ENCODE peak calls at places on chromosome 4, in seven cellular contexts. K, W, N, A, I, G and M are unnamed samples.
A peak's percentile ranks its signal among the peaks of the same experiment; 100 is the strongest.

GRCh38 chr4:81421346-81422218 is 50.1 kb downstream of the RASGEF1B start:
- DNase-seq in G (no peak), A (no peak), I (peak; percentile 66), W (no peak), N (no peak), K (no peak), M (no peak)

GRCh38 chr4:126888968-126889367 is 743.8 kb upstream of the INTU start:
- DNase-seq in K (no peak), W (no peak), N (peak; percentile 50), G (peak; percentile 75), I (no peak), A (no peak), M (no peak)

GRCh38 chr4:80615099-80615498 is 279.6 kb downstream of the CFAP299 start:
- DNase-seq in W (no peak), I (no peak), A (no peak), K (no peak), G (no peak), N (no peak), M (no peak)

GRCh38 chr4:156636398-156636797 is 335.2 kb downstream of the PDGFC start:
- DNase-seq in A (no peak), W (no peak), K (no peak), N (no peak), G (no peak), I (no peak), M (no peak)

GRCh38 chr4:162162672-162163071 is 1.1 kb downstream of the FSTL5 start:
- DNase-seq in G (no peak), N (no peak), K (no peak), W (no peak), I (no peak), A (no peak), M (no peak)

GRCh38 chr4:8768357-8768999 is 103.2 kb downstream of the HMX1 start:
- DNase-seq in K (peak; percentile 67), N (no peak), I (no peak), A (no peak), G (no peak), W (no peak), M (no peak)

GRCh38 chr4:35885081-35885480 is 359.2 kb downstream of the ARAP2 start:
- DNase-seq in I (no peak), K (no peak), W (no peak), A (no peak), N (no peak), G (no peak), M (no peak)

GRCh38 chr4:151665022-151665421 is 95.8 kb downstream of the GATB start:
- DNase-seq in W (no peak), I (no peak), A (no peak), G (no peak), K (no peak), N (no peak), M (no peak)

GRCh38 chr4:101366331-101366730 is 19.0 kb upstream of the PPP3CA start:
- DNase-seq in W (no peak), K (no peak), I (no peak), N (peak; percentile 29), A (no peak), G (peak; percentile 52), M (no peak)

GRCh38 chr4:141376769-141377168 is 156.1 kb downstream of the ZNF330 start:
- DNase-seq in G (no peak), W (no peak), N (no peak), K (no peak), I (no peak), A (no peak), M (no peak)

GRCh38 chr4:44725166-44725565 is 1.2 kb downstream of the GNPDA2 start:
- DNase-seq in N (peak; percentile 4), I (peak; percentile 39), K (no peak), A (no peak), G (peak; percentile 10), W (no peak), M (no peak)

GRCh38 chr4:188132232-188132631 is 7.0 kb upstream of the TRIML1 start:
- DNase-seq in N (no peak), W (no peak), A (no peak), G (no peak), I (no peak), K (no peak), M (no peak)

GRCh38 chr4:4689694-4690440 is 148.0 kb upstream of the STX18 start:
- DNase-seq in N (peak; percentile 29), W (no peak), G (peak; percentile 20), A (no peak), I (no peak), K (no peak), M (no peak)

GRCh38 chr4:113109106-113109740 is 59.8 kb downstream of the ANK2 start:
- DNase-seq in W (no peak), K (no peak), N (no peak), A (no peak), I (no peak), G (no peak), M (no peak)

GRCh38 chr4:142091085-142091513 is 454.7 kb downstream of the IL15 start:
- DNase-seq in K (no peak), N (peak; percentile 78), I (no peak), G (peak; percentile 98), W (no peak), A (peak; percentile 94), M (no peak)

GRCh38 chr4:163748474-163748873 is 254.0 kb downstream of the TMA16 start:
- DNase-seq in G (no peak), N (no peak), A (peak; percentile 19), W (no peak), K (no peak), I (peak; percentile 56), M (no peak)

GRCh38 chr4:155959417-155959816 is 5.8 kb upstream of the CTSO start:
- DNase-seq in K (no peak), A (no peak), G (no peak), W (no peak), I (no peak), N (no peak), M (no peak)

GRCh38 chr4:26021417-26022345 is 107.7 kb downstream of the SMIM20 start:
- DNase-seq in A (no peak), I (peak; percentile 54), G (peak; percentile 41), W (no peak), K (no peak), N (no peak), M (no peak)

GRCh38 chr4:119738901-119739300 is 110.3 kb upstream of the PDE5A start:
- DNase-seq in G (no peak), N (no peak), A (no peak), W (no peak), K (no peak), I (no peak), M (no peak)

GRCh38 chr4:53841711-53842110 is 222.7 kb downstream of the CHIC2 start:
- DNase-seq in G (no peak), A (no peak), W (no peak), I (no peak), K (no peak), N (no peak), M (no peak)

GRCh38 chr4:129672941-129673340 is 577.0 kb downstream of the C4orf33 start:
- DNase-seq in I (no peak), G (no peak), W (no peak), K (no peak), A (no peak), N (no peak), M (no peak)

GRCh38 chr4:10013722-10014121 is 7.6 kb downstream of the SLC2A9 start:
- DNase-seq in A (peak; percentile 40), K (no peak), N (peak; percentile 31), I (peak; percentile 29), G (peak; percentile 39), W (no peak), M (no peak)

GRCh38 chr4:56049428-56050212 is 100.9 kb downstream of the CEP135 start:
- DNase-seq in A (peak; percentile 17), N (no peak), I (peak; percentile 88), W (no peak), G (peak; percentile 4), K (no peak), M (peak; percentile 3)

GRCh38 chr4:24160358-24160757 is 270.5 kb upstream of the PPARGC1A start:
- DNase-seq in K (no peak), I (no peak), G (no peak), A (no peak), N (no peak), W (no peak), M (no peak)

GRCh38 chr4:3087398-3087797 is 12.9 kb downstream of the HTT start:
- DNase-seq in A (no peak), W (no peak), K (no peak), N (no peak), I (no peak), G (no peak), M (no peak)

GRCh38 chr4:61507091-61507490 is 307.0 kb downstream of the ADGRL3 start:
- DNase-seq in G (no peak), I (no peak), K (no peak), N (no peak), A (no peak), W (no peak), M (no peak)

GRCh38 chr4:6205973-6206372 is 5.6 kb upstream of the JAKMIP1 start:
- DNase-seq in W (no peak), I (no peak), A (no peak), N (no peak), G (no peak), K (no peak), M (no peak)

GRCh38 chr4:77493120-77493767 is 112.4 kb upstream of the CXCL13 start:
- DNase-seq in I (no peak), N (no peak), W (no peak), A (no peak), G (no peak), K (no peak), M (no peak)

GRCh38 chr4:40990202-40990898 is 224.0 kb downstream of the APBB2 start:
- DNase-seq in W (no peak), N (peak; percentile 91), K (no peak), I (no peak), A (peak; percentile 89), G (peak; percentile 99), M (no peak)

GRCh38 chr4:46993075-46994006 is at the start of gene GABRA4:
- DNase-seq in A (no peak), G (no peak), I (no peak), K (no peak), N (no peak), W (peak; percentile 79), M (no peak)

GRCh38 chr4:7240341-7240740 is 48.0 kb downstream of the SORCS2 start:
- DNase-seq in G (no peak), W (no peak), A (no peak), N (no peak), I (peak; percentile 55), K (no peak), M (no peak)

GRCh38 chr4:151251922-151252321 is 25.0 kb upstream of the PRSS48 start:
- DNase-seq in A (no peak), K (no peak), G (no peak), W (no peak), I (no peak), N (no peak), M (no peak)

GRCh38 chr4:112560084-112560483 is 44.1 kb upstream of the NEUROG2 start:
- DNase-seq in N (no peak), W (no peak), I (no peak), A (no peak), G (no peak), K (no peak), M (no peak)

GRCh38 chr4:189092596-189092995 is 848.1 kb upstream of the FRG1 start:
- DNase-seq in G (peak; percentile 41), K (no peak), I (no peak), A (no peak), N (no peak), W (no peak), M (no peak)

GRCh38 chr4:176185068-176185467 is 10.3 kb downstream of the SPATA4 start:
- DNase-seq in W (no peak), N (peak; percentile 50), I (no peak), A (no peak), K (no peak), G (peak; percentile 88), M (no peak)